ENCODE peak calls at places on chromosomes 16 and 17, in four cellular contexts. M is SK-N-MC, K is tibial nerve, T is activated T-helper 1 cell treated with Interleukin-2 at 50 U/mL for 16 hours. L is an unnamed sample.

GRCh38 chr17:77456271-77456950 is 315.6 kb downstream of the SEC14L1 start:
- DNase-seq in M (no peak), K (no peak), T (no peak), L (no peak)

GRCh38 chr17:1089915-1090314 is 89.9 kb downstream of the ABR start:
- DNase-seq in M (no peak), K (no peak), T (no peak), L (no peak)

GRCh38 chr16:70694088-70694487 is 8.2 kb upstream of the MTSS2 start:
- DNase-seq in M (no peak), K (no peak), T (no peak), L (peak; percentile 83)

GRCh38 chr17:49896860-49897259 is 49.0 kb upstream of the TAC4 start:
- DNase-seq in M (no peak), K (no peak), T (no peak), L (peak; percentile 51)

GRCh38 chr16:89257281-89257731 is 39.8 kb downstream of the ZNF778 start:
- DNase-seq in M (no peak), K (no peak), T (no peak), L (no peak)

GRCh38 chr17:75922963-75923874 is 17.6 kb downstream of the FBF1 start:
- DNase-seq in M (no peak), K (no peak), T (no peak), L (no peak)

GRCh38 chr17:46060461-46060860 is 61.4 kb downstream of the STH start:
- DNase-seq in M (no peak), K (no peak), T (no peak), L (no peak)

GRCh38 chr16:87586201-87586782 is 16.0 kb upstream of the JPH3 start:
- DNase-seq in M (no peak), K (no peak), T (no peak), L (no peak)

GRCh38 chr16:85514601-85515318 is 98.4 kb upstream of the GSE1 start:
- DNase-seq in M (no peak), K (peak; percentile 48), T (no peak), L (peak; percentile 95)

GRCh38 chr17:51004249-51004648 is 116.4 kb downstream of the SPAG9 start:
- DNase-seq in M (no peak), K (no peak), T (no peak), L (no peak)

GRCh38 chr17:81511800-81512559 is 619 bp downstream of the ACTG1 start:
- DNase-seq in M (no peak), K (no peak), T (no peak), L (no peak)

GRCh38 chr17:8480011-8480976 is 44.6 kb downstream of the NDEL1 start:
- DNase-seq in M (no peak), K (no peak), T (no peak), L (no peak)

GRCh38 chr16:54318941-54319340 is 32.4 kb upstream of the IRX3 start:
- DNase-seq in M (no peak), K (no peak), T (no peak), L (no peak)

GRCh38 chr16:10625595-10626357 is 45.4 kb upstream of the EMP2 start:
- DNase-seq in M (no peak), K (no peak), T (no peak), L (no peak)

GRCh38 chr17:48059125-48059668 is 11.0 kb downstream of the NFE2L1 start:
- DNase-seq in M (no peak), K (no peak), T (no peak), L (no peak)

GRCh38 chr17:69764137-69764536 is 310.9 kb upstream of the KCNJ16 start:
- DNase-seq in M (no peak), K (no peak), T (no peak), L (no peak)

GRCh38 chr17:50059256-50059655 is 3.3 kb downstream of the ITGA3 start:
- DNase-seq in M (no peak), K (no peak), T (no peak), L (peak; percentile 66)

GRCh38 chr16:81610144-81610842 is 165.7 kb downstream of the CMIP start:
- DNase-seq in M (no peak), K (peak; percentile 55), T (no peak), L (peak; percentile 57)

GRCh38 chr17:69428252-69428980 is 13.9 kb downstream of the MAP2K6 start:
- DNase-seq in M (no peak), K (peak; percentile 41), T (no peak), L (no peak)

GRCh38 chr17:44672479-44673093 is 16.3 kb downstream of the MEIOC start:
- DNase-seq in M (no peak), K (no peak), T (no peak), L (no peak)

GRCh38 chr17:29444589-29444988 is 54.4 kb downstream of the TAOK1 start:
- DNase-seq in M (no peak), K (no peak), T (no peak), L (no peak)

GRCh38 chr17:46958192-46958591 is 20.9 kb downstream of the RPRML start:
- DNase-seq in M (no peak), K (no peak), T (no peak), L (no peak)

GRCh38 chr17:37493249-37494027 is 3.7 kb downstream of the DUSP14 start:
- DNase-seq in M (no peak), K (no peak), T (no peak), L (peak; percentile 7)

GRCh38 chr16:57509231-57509923 is 23.1 kb upstream of the DOK4 start:
- DNase-seq in M (no peak), K (no peak), T (no peak), L (no peak)

GRCh38 chr16:7443108-7443507 is 110.5 kb downstream of the RBFOX1 start:
- DNase-seq in M (no peak), K (no peak), T (no peak), L (no peak)

GRCh38 chr17:6070895-6071511 is 824 bp downstream of the WSCD1 start:
- DNase-seq in M (no peak), K (no peak), T (no peak), L (no peak)

GRCh38 chr17:75315541-75316243 is 26.5 kb upstream of the SLC25A19 start:
- DNase-seq in M (no peak), K (no peak), T (no peak), L (no peak)

GRCh38 chr16:19375561-19376158 is 42.0 kb upstream of the TMC5 start:
- DNase-seq in M (no peak), K (peak; percentile 67), T (no peak), L (peak; percentile 55)

GRCh38 chr17:65544658-65545057 is 16.8 kb downstream of the AXIN2 start:
- DNase-seq in M (no peak), K (no peak), T (no peak), L (no peak)

GRCh38 chr17:58005031-58005727 is 1.9 kb downstream of the SRSF1 start:
- DNase-seq in M (no peak), K (no peak), T (no peak), L (no peak)

GRCh38 chr16:46920402-46921068 is 36.4 kb downstream of the GPT2 start:
- DNase-seq in M (no peak), K (no peak), T (no peak), L (peak; percentile 50)

GRCh38 chr16:35744084-35744483 is 2284.7 kb downstream of the TP53TG3F start:
- DNase-seq in M (no peak), K (no peak), T (no peak), L (no peak)

GRCh38 chr16:30186782-30187555 is 3.6 kb downstream of the CORO1A start:
- DNase-seq in M (no peak), K (peak; percentile 70), T (peak; percentile 78), L (peak; percentile 49)

GRCh38 chr17:8628172-8628571 is 2.4 kb downstream of the MYH10 start:
- DNase-seq in M (no peak), K (no peak), T (no peak), L (no peak)

GRCh38 chr16:74936902-74937560 is 47.9 kb downstream of the WDR59 start:
- DNase-seq in M (no peak), K (no peak), T (no peak), L (no peak)

GRCh38 chr16:3874794-3875692 is 5.5 kb downstream of the CREBBP start:
- DNase-seq in M (no peak), K (no peak), T (no peak), L (no peak)

GRCh38 chr17:40464392-40464855 is 21.2 kb downstream of the IGFBP4 start:
- DNase-seq in M (no peak), K (no peak), T (no peak), L (no peak)

GRCh38 chr17:81365148-81365600 is 30.1 kb upstream of the BAHCC1 start:
- DNase-seq in M (no peak), K (no peak), T (no peak), L (peak; percentile 77)

GRCh38 chr17:80005360-80006338 is 30.0 kb downstream of the TBC1D16 start:
- DNase-seq in M (no peak), K (no peak), T (peak; percentile 39), L (no peak)